ENCODE peak calls at places on chromosomes 2 and 18, in seven cellular contexts. Q is DND-41, E is neuronal stem cell, A is GM12878, P is OCI-LY7, N is HepG2, C is GM23248. J is an unnamed sample.

GRCh38 chr2:127829845-127830246 is 18.9 kb upstream of the WDR33 start:
- DNase-seq in Q (peak), E (no peak), A (peak), P (peak), N (no peak), C (no peak), J (peak)

GRCh38 chr2:33709986-33710385 is 110.9 kb upstream of the FAM98A start:
- DNase-seq in Q (no peak), E (peak), A (no peak), P (no peak), N (no peak), C (no peak), J (no peak)

GRCh38 chr18:62690416-62690815 is 24.9 kb upstream of the PHLPP1 start:
- DNase-seq in Q (no peak), E (no peak), A (no peak), P (no peak), N (peak), C (no peak), J (no peak)

GRCh38 chr2:18610103-18610502 is 20.7 kb upstream of the NT5C1B start:
- DNase-seq in Q (no peak), E (no peak), A (no peak), P (no peak), N (no peak), C (no peak), J (no peak)

GRCh38 chr2:203237501-203238238 is 1.1 kb upstream of the CYP20A1 start:
- DNase-seq in Q (peak), E (no peak), A (no peak), P (peak), N (no peak), C (no peak), J (peak)

GRCh38 chr18:67932261-67932660 is 415.7 kb upstream of the DSEL start:
- DNase-seq in Q (no peak), E (no peak), A (no peak), P (no peak), N (no peak), C (no peak), J (no peak)

GRCh38 chr2:96697476-96697875 is 42.4 kb downstream of the LMAN2L start:
- DNase-seq in Q (no peak), E (no peak), A (no peak), P (no peak), N (no peak), C (no peak), J (no peak)

GRCh38 chr2:15863089-15863488 is 77.3 kb upstream of the MYCN start:
- DNase-seq in Q (no peak), E (no peak), A (no peak), P (no peak), N (no peak), C (no peak), J (no peak)

GRCh38 chr2:189178726-189179606 is 595 bp downstream of the COL5A2 start:
- DNase-seq in Q (no peak), E (peak), A (no peak), P (no peak), N (no peak), C (peak), J (no peak)

GRCh38 chr18:23872701-23873550 is 141.6 kb upstream of the TTC39C start:
- DNase-seq in Q (no peak), E (no peak), A (no peak), P (no peak), N (no peak), C (no peak), J (no peak)

GRCh38 chr2:98027955-98028593 is 32.3 kb upstream of the TMEM131 start:
- DNase-seq in Q (no peak), E (peak), A (no peak), P (no peak), N (no peak), C (peak), J (no peak)

GRCh38 chr2:96527990-96528679 is 8.4 kb upstream of the ARID5A start:
- DNase-seq in Q (peak), E (no peak), A (peak), P (no peak), N (no peak), C (peak), J (no peak)

GRCh38 chr2:118844261-118845004 is 3.0 kb downstream of the EN1 start:
- DNase-seq in Q (no peak), E (no peak), A (no peak), P (no peak), N (no peak), C (peak), J (no peak)

GRCh38 chr2:190254451-190254850 is 65.2 kb downstream of the HIBCH start:
- DNase-seq in Q (no peak), E (no peak), A (no peak), P (no peak), N (no peak), C (no peak), J (no peak)

GRCh38 chr2:46460241-46460921 is 19.0 kb upstream of the TMEM247 start:
- DNase-seq in Q (no peak), E (no peak), A (no peak), P (no peak), N (peak), C (no peak), J (peak)

GRCh38 chr2:85838641-85839040 is 50.1 kb downstream of the ST3GAL5 start:
- DNase-seq in Q (no peak), E (no peak), A (no peak), P (no peak), N (no peak), C (no peak), J (no peak)

GRCh38 chr18:26304511-26304910 is 78.3 kb downstream of the TAF4B start:
- DNase-seq in Q (no peak), E (no peak), A (no peak), P (no peak), N (no peak), C (peak), J (no peak)

GRCh38 chr2:146652311-146652710 is 1192.5 kb upstream of the ACVR2A start:
- DNase-seq in Q (no peak), E (no peak), A (no peak), P (no peak), N (no peak), C (peak), J (no peak)

GRCh38 chr2:30665761-30666306 is 141.4 kb downstream of the CAPN13 start:
- DNase-seq in Q (no peak), E (no peak), A (no peak), P (no peak), N (no peak), C (no peak), J (no peak)

GRCh38 chr2:217108575-217109027 is 248.7 kb upstream of the TNP1 start:
- DNase-seq in Q (no peak), E (no peak), A (no peak), P (no peak), N (no peak), C (no peak), J (no peak)

GRCh38 chr2:169946546-169946945 is 119.3 kb downstream of the UBR3 start:
- DNase-seq in Q (no peak), E (no peak), A (no peak), P (no peak), N (no peak), C (no peak), J (no peak)

GRCh38 chr18:78972385-78972918 is 7.2 kb upstream of the SALL3 start:
- DNase-seq in Q (no peak), E (no peak), A (no peak), P (no peak), N (no peak), C (no peak), J (no peak)

GRCh38 chr2:10620481-10620880 is 69.3 kb downstream of the NOL10 start:
- DNase-seq in Q (no peak), E (no peak), A (no peak), P (no peak), N (no peak), C (peak), J (no peak)

GRCh38 chr2:109690822-109691541 is 76.8 kb downstream of the SOWAHC start:
- DNase-seq in Q (no peak), E (no peak), A (no peak), P (no peak), N (peak), C (no peak), J (no peak)

GRCh38 chr18:13039806-13040205 is 48.6 kb downstream of the CEP192 start:
- DNase-seq in Q (no peak), E (no peak), A (no peak), P (no peak), N (no peak), C (peak), J (no peak)

GRCh38 chr2:200005675-200006074 is 50.3 kb downstream of the MAIP1 start:
- DNase-seq in Q (no peak), E (no peak), A (no peak), P (no peak), N (no peak), C (no peak), J (no peak)

GRCh38 chr2:63692002-63692606 is 103.3 kb downstream of the MDH1 start:
- DNase-seq in Q (peak), E (no peak), A (no peak), P (peak), N (peak), C (peak), J (peak)

GRCh38 chr18:13635046-13635445 is 91.3 kb downstream of the FAM210A start:
- DNase-seq in Q (no peak), E (no peak), A (no peak), P (no peak), N (no peak), C (no peak), J (no peak)

GRCh38 chr2:144498215-144498614 is 21.7 kb downstream of the ZEB2 start:
- DNase-seq in Q (no peak), E (no peak), A (no peak), P (no peak), N (no peak), C (no peak), J (no peak)

GRCh38 chr2:175003875-175004729 is 1.1 kb downstream of the CHN1 start:
- DNase-seq in Q (no peak), E (no peak), A (no peak), P (no peak), N (no peak), C (peak), J (no peak)

GRCh38 chr2:231611273-231612198 is 18.9 kb downstream of the TEX44 start:
- DNase-seq in Q (peak), E (no peak), A (no peak), P (peak), N (peak), C (peak), J (no peak)

GRCh38 chr2:84022810-84023431 is 436.2 kb downstream of the SUCLG1 start:
- DNase-seq in Q (peak), E (peak), A (no peak), P (peak), N (peak), C (peak), J (peak)

GRCh38 chr2:6139142-6139541 is 447.0 kb downstream of the SOX11 start:
- DNase-seq in Q (no peak), E (no peak), A (no peak), P (no peak), N (no peak), C (no peak), J (no peak)

GRCh38 chr18:55229682-55230081 is 270.4 kb upstream of the CCDC68 start:
- DNase-seq in Q (no peak), E (no peak), A (no peak), P (no peak), N (no peak), C (no peak), J (no peak)

GRCh38 chr18:55224086-55224625 is 264.9 kb upstream of the CCDC68 start:
- DNase-seq in Q (no peak), E (no peak), A (no peak), P (no peak), N (no peak), C (no peak), J (no peak)

GRCh38 chr18:55228191-55228590 is 268.9 kb upstream of the CCDC68 start:
- DNase-seq in Q (no peak), E (peak), A (no peak), P (no peak), N (no peak), C (no peak), J (no peak)

GRCh38 chr18:55232506-55232905 is 273.2 kb upstream of the CCDC68 start:
- DNase-seq in Q (no peak), E (no peak), A (no peak), P (no peak), N (no peak), C (no peak), J (no peak)

GRCh38 chr18:55228707-55229106 is 269.4 kb upstream of the CCDC68 start:
- DNase-seq in Q (no peak), E (no peak), A (no peak), P (no peak), N (no peak), C (no peak), J (no peak)
- H2AFZ ChIP-seq in Q (no peak), E (no peak), A (no peak), P (no peak), N (no peak), C (no peak), J (no peak)

GRCh38 chr18:77055429-77056310 is 76.9 kb downstream of the MBP start:
- DNase-seq in Q (peak), E (no peak), A (no peak), P (peak), N (no peak), C (no peak), J (no peak)

GRCh38 chr18:77058186-77058847 is 74.3 kb downstream of the MBP start:
- DNase-seq in Q (no peak), E (no peak), A (no peak), P (no peak), N (no peak), C (no peak), J (no peak)

GRCh38 chr18:77057043-77057442 is 75.5 kb downstream of the MBP start:
- DNase-seq in Q (peak), E (no peak), A (no peak), P (no peak), N (no peak), C (peak), J (no peak)

GRCh38 chr18:77054606-77055428 is 77.8 kb downstream of the MBP start:
- DNase-seq in Q (peak), E (peak), A (peak), P (peak), N (peak), C (peak), J (peak)

GRCh38 chr18:77056399-77057015 is 76.1 kb downstream of the MBP start:
- DNase-seq in Q (peak), E (no peak), A (no peak), P (no peak), N (peak), C (peak), J (no peak)
- H2AFZ ChIP-seq in Q (peak), E (peak), A (no peak), P (no peak), N (no peak), C (peak), J (no peak)

GRCh38 chr2:64854773-64855237 is 134.4 kb upstream of the SLC1A4 start:
- DNase-seq in Q (no peak), E (no peak), A (no peak), P (no peak), N (no peak), C (peak), J (no peak)
- H2AFZ ChIP-seq in Q (peak), E (peak), A (peak), P (peak), N (no peak), C (peak), J (peak)

GRCh38 chr18:22452226-22452668 is 34.5 kb upstream of the CTAGE1 start:
- DNase-seq in Q (no peak), E (no peak), A (no peak), P (no peak), N (no peak), C (no peak), J (no peak)
- H2AFZ ChIP-seq in Q (no peak), E (no peak), A (no peak), P (no peak), N (no peak), C (no peak), J (no peak)

J was measured in SK-N-SH.